ENCODE peak calls at places on chromosomes 2 and 18, in seven cellular contexts. D is tibial artery; B is upper lobe of left lung; Q is right cardiac atrium; M is CD8-positive, alpha-beta memory T cell; N is left ventricle myocardium inferior; Y is RWPE1. G is an unnamed sample.

GRCh38 chr2:207928079-207928478 is 97.2 kb downstream of the PLEKHM3 start:
- DNase-seq in N (no peak), Y (no peak), M (no peak), B (no peak), D (no peak), Q (no peak), G (no peak)

GRCh38 chr2:79630060-79630459 is 117.2 kb downstream of the CTNNA2 start:
- DNase-seq in M (no peak), B (no peak), Q (no peak), N (no peak), Y (peak; percentile 3), D (no peak), G (no peak)

GRCh38 chr2:234971494-234971893 is 19.7 kb downstream of the SH3BP4 start:
- DNase-seq in D (no peak), N (no peak), M (no peak), B (no peak), Q (no peak), Y (no peak), G (no peak)

GRCh38 chr2:240219208-240219890 is 78.9 kb upstream of the OTOS start:
- DNase-seq in Y (no peak), Q (no peak), D (peak; percentile 43), M (no peak), N (no peak), B (no peak), G (peak; percentile 15)

GRCh38 chr2:55585451-55586079 is 31.9 kb downstream of the PPP4R3B start:
- DNase-seq in Y (peak; percentile 20), N (no peak), Q (no peak), M (no peak), B (no peak), D (no peak), G (no peak)

GRCh38 chr2:200225943-200226342 is 80.5 kb upstream of the SPATS2L start:
- DNase-seq in N (no peak), Q (no peak), B (no peak), D (no peak), M (no peak), Y (no peak), G (no peak)

GRCh38 chr18:22557160-22557941 is 139.6 kb upstream of the CTAGE1 start:
- DNase-seq in M (no peak), B (no peak), Y (no peak), N (no peak), D (no peak), Q (no peak), G (no peak)

GRCh38 chr2:236856856-236857616 is 228.7 kb upstream of the COPS8 start:
- DNase-seq in Q (no peak), B (no peak), N (no peak), D (peak; percentile 33), M (no peak), Y (no peak), G (no peak)

GRCh38 chr2:191038241-191038725 is 24.3 kb upstream of the STAT1 start:
- DNase-seq in Y (peak; percentile 10), Q (no peak), N (no peak), D (no peak), M (no peak), B (no peak), G (no peak)

GRCh38 chr2:132871829-132872228 is 201.8 kb upstream of the LYPD1 start:
- DNase-seq in N (no peak), D (no peak), B (no peak), M (no peak), Q (no peak), Y (no peak), G (no peak)

GRCh38 chr18:24875761-24876160 is 415.3 kb downstream of the HRH4 start:
- DNase-seq in Q (no peak), D (no peak), Y (no peak), N (no peak), B (no peak), M (no peak), G (no peak)

DNA sequence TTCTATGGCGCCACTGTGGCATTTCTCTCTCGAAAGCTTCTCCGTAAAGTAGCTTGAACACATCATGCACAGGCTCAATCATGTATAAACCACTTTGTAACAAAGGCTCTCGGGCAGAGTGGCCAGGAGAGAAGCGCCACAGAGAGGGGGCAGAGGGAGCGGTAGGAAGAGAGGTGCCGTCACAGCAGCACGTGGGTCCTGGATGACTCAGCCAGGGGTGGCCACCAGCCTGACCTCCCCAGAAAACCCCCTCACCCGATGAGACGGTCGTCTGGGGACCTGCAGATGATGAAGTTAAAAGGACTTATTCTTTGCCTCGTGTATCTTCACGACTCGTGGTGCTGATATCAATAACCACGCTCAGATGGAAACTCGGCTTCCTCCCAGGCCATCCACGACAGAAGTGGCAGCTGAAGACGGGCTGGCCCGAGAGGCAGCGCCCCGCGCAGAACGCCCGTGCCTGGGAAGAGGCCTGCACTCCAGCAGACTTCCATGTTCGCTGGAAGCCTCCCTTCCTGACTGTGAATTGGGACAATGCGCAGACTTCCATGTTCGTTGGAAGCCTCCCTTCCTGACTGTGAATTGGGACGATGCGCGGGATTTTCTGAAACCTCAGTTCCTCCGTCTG is 46.4 kb upstream of the MTCL1 start:
- DNase-seq in M (no peak), Q (no peak), Y (no peak), N (no peak), B (peak; percentile 69), D (no peak), G (no peak)
- H3K27ac ChIP-seq in M (no peak overlapping the region), Q (no peak overlapping the region), Y (peak overlapping the region; percentile 12), N (no peak overlapping the region), B (no peak overlapping the region), D (no peak overlapping the region), G (no peak overlapping the region)

GRCh38 chr2:105379741-105380186 is 19.1 kb downstream of the FHL2 start:
- DNase-seq in D (no peak), B (no peak), Q (no peak), M (no peak), N (no peak), Y (no peak), G (no peak)

GRCh38 chr2:105378276-105378840 is 20.5 kb downstream of the FHL2 start:
- DNase-seq in Y (no peak), B (no peak), M (no peak), D (no peak), N (no peak), Q (no peak), G (no peak)

GRCh38 chr2:105377871-105378270 is 21.0 kb downstream of the FHL2 start:
- DNase-seq in Y (no peak), Q (no peak), M (no peak), B (no peak), D (no peak), N (no peak), G (no peak)

GRCh38 chr2:105380432-105381118 is 18.3 kb downstream of the FHL2 start:
- DNase-seq in D (peak; percentile 61), N (no peak), Q (peak; percentile 43), Y (no peak), B (no peak), M (no peak), G (no peak)

GRCh38 chr2:105378921-105379383 is 19.9 kb downstream of the FHL2 start:
- DNase-seq in B (no peak), N (no peak), Y (no peak), Q (no peak), D (no peak), M (no peak), G (no peak)
- H3K27ac ChIP-seq in B (no peak overlapping the region), N (peak overlapping the region; percentile 85), Y (peak overlapping the region; percentile 19), Q (peak overlapping the region; percentile 24), D (no peak overlapping the region), M (no peak overlapping the region), G (no peak overlapping the region)

GRCh38 chr2:97714084-97714949 is 941 bp downstream of the ZAP70 start:
- DNase-seq in Y (peak; percentile 20), Q (no peak), N (no peak), D (peak; percentile 56), M (no peak), B (peak; percentile 46), G (no peak)
- H3K27ac ChIP-seq in Y (no peak overlapping the region), Q (no peak overlapping the region), N (no peak overlapping the region), D (no peak overlapping the region), M (peak overlapping the region; percentile 82), B (peak overlapping the region; percentile 42), G (no peak overlapping the region)

GRCh38 chr18:7616661-7617060 is 49.5 kb downstream of the PTPRM start:
- DNase-seq in N (peak; percentile 81), Q (peak; percentile 68), M (no peak), D (no peak), Y (no peak), B (no peak), G (peak; percentile 54)
- H3K27ac ChIP-seq in N (peak overlapping the region; percentile 69), Q (no peak overlapping the region), M (no peak overlapping the region), D (peak overlapping the region; percentile 58), Y (no peak overlapping the region), B (no peak overlapping the region), G (no peak overlapping the region)

G was measured in breast epithelium.